ENCODE peak calls at places on chromosomes 13 and 19, in seven cellular contexts. M, W, V, G, B, D and F are unnamed samples.

GRCh38 chr19:57241181-57241580 is 749 bp downstream of the ZNF805 start:
- DNase-seq in B (no peak), G (no peak), M (no peak), D (no peak), V (peak; percentile 12), W (no peak), F (peak; percentile 30)

GRCh38 chr13:21528616-21529015 is 69.5 kb upstream of the ZDHHC20 start:
- DNase-seq in B (no peak), M (no peak), D (no peak), V (no peak), G (no peak), W (no peak), F (no peak)

GRCh38 chr13:66992183-66992582 is 238.0 kb downstream of the PCDH9 start:
- DNase-seq in G (peak; percentile 23), W (no peak), D (no peak), M (no peak), V (peak; percentile 66), B (no peak), F (no peak)

GRCh38 chr13:81927347-81927746 is 1586.4 kb upstream of the SPRY2 start:
- DNase-seq in B (no peak), G (no peak), W (no peak), M (no peak), D (no peak), V (no peak), F (peak; percentile 8)

GRCh38 chr13:91017669-91018053 is 329.8 kb upstream of the MIR17HG start:
- DNase-seq in G (no peak), W (no peak), M (peak; percentile 21), D (no peak), V (peak; percentile 2), B (no peak), F (no peak)

GRCh38 chr13:94550030-94550738 is 45.8 kb downstream of the TGDS start:
- DNase-seq in M (no peak), W (peak; percentile 23), G (no peak), V (no peak), D (peak; percentile 56), B (no peak), F (peak; percentile 50)

GRCh38 chr19:11379857-11380350 is 4.2 kb downstream of the EPOR start:
- DNase-seq in M (no peak), G (no peak), V (no peak), W (no peak), D (no peak), B (no peak), F (no peak)

GRCh38 chr13:24264976-24265375 is 44.4 kb upstream of the C1QTNF9 start:
- DNase-seq in B (peak; percentile 65), V (peak; percentile 2), M (no peak), W (no peak), G (no peak), D (no peak), F (no peak)

GRCh38 chr19:16942583-16942982 is 53.8 kb downstream of the F2RL3 start:
- DNase-seq in G (no peak), V (no peak), W (no peak), M (no peak), D (no peak), B (no peak), F (no peak)

GRCh38 chr19:50836543-50837195 is 3.3 kb upstream of the KLK15 start:
- DNase-seq in W (no peak), D (no peak), G (no peak), V (no peak), M (no peak), B (no peak), F (no peak)

GRCh38 chr13:45108716-45109706 is 11.3 kb upstream of the GTF2F2 start:
- DNase-seq in B (no peak), M (no peak), D (no peak), V (peak; percentile 21), G (no peak), W (no peak), F (no peak)

GRCh38 chr19:4557186-4557970 is 2.1 kb downstream of the SEMA6B start:
- DNase-seq in D (no peak), G (no peak), B (no peak), M (no peak), W (no peak), V (no peak), F (no peak)

GRCh38 chr13:74040200-74040599 is 94.0 kb downstream of the KLF12 start:
- DNase-seq in M (peak; percentile 27), B (no peak), W (no peak), V (no peak), D (no peak), G (peak; percentile 11), F (peak; percentile 46)

GRCh38 chr19:14544047-14544446 is 14.7 kb downstream of the TECR start:
- DNase-seq in D (no peak), G (no peak), W (no peak), V (no peak), B (no peak), M (no peak), F (no peak)

GRCh38 chr13:52665325-52665724 is 12.7 kb downstream of the SUGT1 start:
- DNase-seq in V (peak; percentile 37), B (no peak), D (no peak), M (no peak), G (no peak), W (no peak), F (peak; percentile 27)